ENCODE peak calls at places on chromosome 19, in nine cellular contexts. X is NCI-H146; W is kidney glomerular epithelial cell; C is H54; O is stimulated activated CD4-positive, alpha-beta T cell treated with anti-CD3 and anti-CD28 coated beads, Interleukin-1b, Interleukin-23, amount 100 ng/mL, for 1 hour; Q is cerebellar cortex; G is OCI-LY7; D is hippocampal formation; I is iris pigment epithelial cell. S is an unnamed sample.

GRCh38 chr19:7850429-7850819 is 20.4 kb downstream of the EVI5L start:
- DNase-seq in X (no peak), W (no peak), C (no peak), O (no peak), Q (peak; percentile 62), G (no peak), D (no peak), I (peak; percentile 44), S (no peak)

GRCh38 chr19:12482505-12482886 is 2.1 kb downstream of the ZNF709 start:
- DNase-seq in X (no peak), W (no peak), C (no peak), O (no peak), Q (no peak), G (peak; percentile 50), D (no peak), I (no peak), S (no peak)

GRCh38 chr19:6260912-6261636 is 18.7 kb downstream of the MLLT1 start:
- DNase-seq in X (no peak), W (no peak), C (no peak), O (no peak), Q (no peak), G (peak; percentile 44), D (no peak), I (no peak), S (no peak)

GRCh38 chr19:6023936-6024335 is 46.0 kb upstream of the RANBP3 start:
- DNase-seq in X (no peak), W (no peak), C (no peak), O (no peak), Q (no peak), G (no peak), D (no peak), I (no peak), S (no peak)

GRCh38 chr19:32471811-32472210 is 66.2 kb downstream of the DPY19L3 start:
- DNase-seq in X (no peak), W (no peak), C (no peak), O (no peak), Q (no peak), G (no peak), D (no peak), I (no peak), S (no peak)

GRCh38 chr19:7497292-7497691 is 8.5 kb upstream of the PEX11G start:
- DNase-seq in X (peak; percentile 6), W (peak; percentile 24), C (no peak), O (no peak), Q (no peak), G (no peak), D (no peak), I (no peak), S (no peak)

GRCh38 chr19:35885225-35885624 is 15.1 kb downstream of the NFKBID start:
- DNase-seq in X (no peak), W (no peak), C (no peak), O (no peak), Q (no peak), G (no peak), D (no peak), I (no peak), S (no peak)

GRCh38 chr19:56705939-56706338 is 34.4 kb upstream of the ZNF835 start:
- DNase-seq in X (no peak), W (no peak), C (no peak), O (no peak), Q (no peak), G (no peak), D (no peak), I (no peak), S (no peak)

GRCh38 chr19:13574933-13575332 is 68.7 kb upstream of the CACNA1A start:
- DNase-seq in X (no peak), W (no peak), C (peak; percentile 28), O (no peak), Q (peak; percentile 67), G (peak; percentile 8), D (no peak), I (peak; percentile 11), S (no peak)